ENCODE peak calls at places on chromosomes 3 and 15, in seven cellular contexts. One of them, this sample, is unnamed.

GRCh38 chr3:137163241-137163916 is 205.6 kb downstream of the IL20RB start:
- DNase-seq in LoVo: no peak
- DNase-seq in AG08395: no peak
- DNase-seq in GM12865: no peak
- DNase-seq in A172: no peak
- DNase-seq in A549: no peak
- DNase-seq in germinal center: no peak
- DNase-seq in this sample: no peak

GRCh38 chr3:86978111-86978528 is 12.8 kb downstream of the VGLL3 start:
- DNase-seq in LoVo: no peak
- DNase-seq in A172: no peak
- DNase-seq in A549: no peak
- DNase-seq in AG08395: peak; percentile 56
- DNase-seq in GM12865: no peak
- DNase-seq in germinal center: no peak
- DNase-seq in this sample: no peak

GRCh38 chr15:90037961-90038633 is 37.0 kb downstream of the ZNF710 start:
- DNase-seq in A172: peak; percentile 13
- DNase-seq in A549: no peak
- DNase-seq in GM12865: peak; percentile 89
- DNase-seq in AG08395: no peak
- DNase-seq in germinal center: peak; percentile 22
- DNase-seq in LoVo: no peak
- DNase-seq in this sample: no peak

GRCh38 chr15:40002295-40002694 is 36.7 kb downstream of the SRP14 start:
- DNase-seq in LoVo: peak; percentile 95
- DNase-seq in A549: peak; percentile 29
- DNase-seq in AG08395: no peak
- DNase-seq in germinal center: no peak
- DNase-seq in A172: no peak
- DNase-seq in GM12865: no peak
- DNase-seq in this sample: no peak

GRCh38 chr3:177108648-177109047 is 88.6 kb downstream of the TBL1XR1 start:
- DNase-seq in germinal center: no peak
- DNase-seq in GM12865: no peak
- DNase-seq in AG08395: no peak
- DNase-seq in A172: no peak
- DNase-seq in A549: no peak
- DNase-seq in LoVo: no peak
- DNase-seq in this sample: no peak

GRCh38 chr3:110568246-110568645 is 503.4 kb upstream of the NECTIN3 start:
- DNase-seq in LoVo: no peak
- DNase-seq in A549: no peak
- DNase-seq in AG08395: peak; percentile 74
- DNase-seq in GM12865: peak; percentile 34
- DNase-seq in A172: peak; percentile 89
- DNase-seq in germinal center: no peak
- DNase-seq in this sample: peak; percentile 76

GRCh38 chr3:193207290-193207689 is 33.7 kb upstream of the PLAAT1 start:
- DNase-seq in A549: no peak
- DNase-seq in germinal center: no peak
- DNase-seq in LoVo: no peak
- DNase-seq in AG08395: no peak
- DNase-seq in A172: peak; percentile 6
- DNase-seq in GM12865: no peak
- DNase-seq in this sample: no peak

GRCh38 chr3:32500880-32501784 is 1.5 kb downstream of the CMTM6 start:
- DNase-seq in germinal center: no peak
- DNase-seq in A172: no peak
- DNase-seq in AG08395: no peak
- DNase-seq in GM12865: peak; percentile 10
- DNase-seq in A549: no peak
- DNase-seq in LoVo: no peak
- DNase-seq in this sample: no peak

GRCh38 chr3:13542142-13542541 is 6.8 kb upstream of the FBLN2 start:
- DNase-seq in germinal center: no peak
- DNase-seq in A549: no peak
- DNase-seq in GM12865: no peak
- DNase-seq in A172: no peak
- DNase-seq in LoVo: no peak
- DNase-seq in AG08395: no peak
- DNase-seq in this sample: no peak

GRCh38 chr15:52698514-52698913 is 19.3 kb upstream of the ATOSA start:
- DNase-seq in germinal center: no peak
- DNase-seq in GM12865: no peak
- DNase-seq in A549: no peak
- DNase-seq in A172: no peak
- DNase-seq in AG08395: no peak
- DNase-seq in LoVo: no peak
- DNase-seq in this sample: no peak

GRCh38 chr3:135159848-135160247 is 364.8 kb downstream of the EPHB1 start:
- DNase-seq in AG08395: no peak
- DNase-seq in GM12865: no peak
- DNase-seq in LoVo: no peak
- DNase-seq in A549: no peak
- DNase-seq in A172: no peak
- DNase-seq in germinal center: no peak
- DNase-seq in this sample: no peak

GRCh38 chr3:106126016-106126525 is 257.3 kb upstream of the CBLB start:
- DNase-seq in A172: no peak
- DNase-seq in germinal center: no peak
- DNase-seq in LoVo: no peak
- DNase-seq in GM12865: no peak
- DNase-seq in AG08395: no peak
- DNase-seq in A549: no peak
- DNase-seq in this sample: no peak

GRCh38 chr15:99703603-99704443 is 29.4 kb downstream of the LYSMD4 start:
- DNase-seq in A549: peak; percentile 62
- DNase-seq in A172: peak; percentile 80
- DNase-seq in LoVo: peak; percentile 82
- DNase-seq in germinal center: peak; percentile 48
- DNase-seq in AG08395: peak; percentile 74
- DNase-seq in GM12865: peak; percentile 63
- DNase-seq in this sample: peak; percentile 76

GRCh38 chr3:32021748-32022147 is 40.2 kb downstream of the ZNF860 start:
- DNase-seq in A172: no peak
- DNase-seq in LoVo: no peak
- DNase-seq in germinal center: no peak
- DNase-seq in GM12865: no peak
- DNase-seq in AG08395: no peak
- DNase-seq in A549: no peak
- DNase-seq in this sample: no peak

GRCh38 chr15:39578851-39579486 is 1.9 kb upstream of the THBS1 start:
- DNase-seq in germinal center: no peak
- DNase-seq in A172: peak; percentile 38
- DNase-seq in GM12865: no peak
- DNase-seq in AG08395: peak; percentile 45
- DNase-seq in LoVo: no peak
- DNase-seq in A549: peak; percentile 17
- DNase-seq in this sample: no peak

GRCh38 chr3:48852151-48852550 is 4.5 kb upstream of the PRKAR2A start:
- DNase-seq in A172: no peak
- DNase-seq in LoVo: no peak
- DNase-seq in AG08395: no peak
- DNase-seq in A549: no peak
- DNase-seq in germinal center: no peak
- DNase-seq in GM12865: no peak
- DNase-seq in this sample: no peak

GRCh38 chr3:187343670-187344069 is 24.5 kb upstream of the RTP4 start:
- DNase-seq in AG08395: no peak
- DNase-seq in LoVo: no peak
- DNase-seq in GM12865: no peak
- DNase-seq in A549: no peak
- DNase-seq in A172: no peak
- DNase-seq in germinal center: no peak
- DNase-seq in this sample: no peak

GRCh38 chr15:41233367-41233771 is 2.3 kb downstream of the CHP1 start:
- DNase-seq in LoVo: no peak
- DNase-seq in A549: no peak
- DNase-seq in AG08395: peak; percentile 69
- DNase-seq in A172: peak; percentile 48
- DNase-seq in GM12865: no peak
- DNase-seq in germinal center: no peak
- DNase-seq in this sample: peak; percentile 37

GRCh38 chr3:98903099-98903498 is 1.6 kb upstream of the DCBLD2 start:
- DNase-seq in GM12865: no peak
- DNase-seq in A172: peak; percentile 88
- DNase-seq in LoVo: no peak
- DNase-seq in germinal center: no peak
- DNase-seq in A549: peak; percentile 52
- DNase-seq in AG08395: no peak
- DNase-seq in this sample: no peak

GRCh38 chr15:94582368-94582767 is 351.0 kb downstream of the MCTP2 start:
- DNase-seq in A549: no peak
- DNase-seq in germinal center: no peak
- DNase-seq in AG08395: no peak
- DNase-seq in A172: no peak
- DNase-seq in LoVo: no peak
- DNase-seq in GM12865: peak; percentile 27
- DNase-seq in this sample: no peak

GRCh38 chr3:177665122-177665808 is 468.0 kb upstream of the TBL1XR1 start:
- DNase-seq in A172: no peak
- DNase-seq in germinal center: no peak
- DNase-seq in AG08395: no peak
- DNase-seq in A549: no peak
- DNase-seq in GM12865: no peak
- DNase-seq in LoVo: peak; percentile 48
- DNase-seq in this sample: peak; percentile 28

GRCh38 chr15:90191795-90192494 is 9.2 kb upstream of the SEMA4B start:
- DNase-seq in LoVo: peak; percentile 61
- DNase-seq in A172: peak; percentile 41
- DNase-seq in germinal center: peak; percentile 86
- DNase-seq in AG08395: no peak
- DNase-seq in A549: no peak
- DNase-seq in GM12865: peak; percentile 81
- DNase-seq in this sample: no peak

GRCh38 chr3:169739067-169739466 is 25.8 kb downstream of the TERC start:
- DNase-seq in A172: no peak
- DNase-seq in A549: no peak
- DNase-seq in GM12865: no peak
- DNase-seq in LoVo: no peak
- DNase-seq in germinal center: no peak
- DNase-seq in AG08395: no peak
- DNase-seq in this sample: no peak

GRCh38 chr3:160374472-160374871 is 24.6 kb downstream of the IFT80 start:
- DNase-seq in LoVo: no peak
- DNase-seq in A172: no peak
- DNase-seq in AG08395: no peak
- DNase-seq in GM12865: no peak
- DNase-seq in A549: no peak
- DNase-seq in germinal center: no peak
- DNase-seq in this sample: no peak

GRCh38 chr3:196207833-196208607 is 3.2 kb downstream of the ZDHHC19 start:
- DNase-seq in GM12865: peak; percentile 75
- DNase-seq in germinal center: peak; percentile 89
- DNase-seq in LoVo: peak; percentile 52
- DNase-seq in AG08395: peak; percentile 56
- DNase-seq in A549: peak; percentile 57
- DNase-seq in A172: no peak
- DNase-seq in this sample: no peak

GRCh38 chr3:80099559-80099958 is 331.8 kb upstream of the ROBO1 start:
- DNase-seq in germinal center: no peak
- DNase-seq in GM12865: no peak
- DNase-seq in A172: no peak
- DNase-seq in A549: no peak
- DNase-seq in LoVo: no peak
- DNase-seq in AG08395: no peak
- DNase-seq in this sample: no peak

GRCh38 chr3:160686955-160687535 is 10.1 kb downstream of the ARL14 start:
- DNase-seq in germinal center: no peak
- DNase-seq in AG08395: no peak
- DNase-seq in A549: no peak
- DNase-seq in GM12865: peak; percentile 33
- DNase-seq in LoVo: no peak
- DNase-seq in A172: peak; percentile 31
- DNase-seq in this sample: no peak

GRCh38 chr15:67411491-67411890 is 109.4 kb upstream of the C15orf61 start:
- DNase-seq in germinal center: no peak
- DNase-seq in A172: no peak
- DNase-seq in A549: no peak
- DNase-seq in LoVo: no peak
- DNase-seq in GM12865: no peak
- DNase-seq in AG08395: no peak
- DNase-seq in this sample: no peak

GRCh38 chr3:52372822-52373504 is 56.8 kb downstream of the DNAH1 start:
- DNase-seq in germinal center: peak; percentile 73
- DNase-seq in LoVo: no peak
- DNase-seq in A549: no peak
- DNase-seq in A172: no peak
- DNase-seq in AG08395: no peak
- DNase-seq in GM12865: peak; percentile 27
- DNase-seq in this sample: no peak

GRCh38 chr3:38454884-38455638 is 1.4 kb downstream of the ACVR2B start:
- DNase-seq in A172: no peak
- DNase-seq in GM12865: peak; percentile 38
- DNase-seq in germinal center: peak; percentile 44
- DNase-seq in LoVo: peak; percentile 82
- DNase-seq in AG08395: peak; percentile 57
- DNase-seq in A549: peak; percentile 82
- DNase-seq in this sample: no peak

GRCh38 chr3:195718477-195718984 is 2.2 kb upstream of the MUC20 start:
- DNase-seq in A549: no peak
- DNase-seq in A172: no peak
- DNase-seq in LoVo: no peak
- DNase-seq in germinal center: no peak
- DNase-seq in GM12865: no peak
- DNase-seq in AG08395: no peak
- DNase-seq in this sample: no peak

GRCh38 chr3:17605934-17606333 is 136.5 kb downstream of the TBC1D5 start:
- DNase-seq in A549: no peak
- DNase-seq in A172: no peak
- DNase-seq in AG08395: no peak
- DNase-seq in GM12865: no peak
- DNase-seq in LoVo: no peak
- DNase-seq in germinal center: no peak
- DNase-seq in this sample: no peak

GRCh38 chr15:31399544-31400171 is 73.0 kb downstream of the KLF13 start:
- DNase-seq in GM12865: peak; percentile 29
- DNase-seq in germinal center: no peak
- DNase-seq in A172: peak; percentile 14
- DNase-seq in AG08395: no peak
- DNase-seq in A549: no peak
- DNase-seq in LoVo: no peak
- DNase-seq in this sample: no peak

GRCh38 chr3:124615896-124616543 is 114.2 kb upstream of the UMPS start:
- DNase-seq in LoVo: no peak
- DNase-seq in AG08395: no peak
- DNase-seq in A549: no peak
- DNase-seq in germinal center: no peak
- DNase-seq in A172: no peak
- DNase-seq in GM12865: no peak
- DNase-seq in this sample: no peak

GRCh38 chr3:153043729-153044314 is 118.2 kb upstream of the RAP2B start:
- DNase-seq in GM12865: no peak
- DNase-seq in AG08395: peak; percentile 23
- DNase-seq in A549: no peak
- DNase-seq in A172: no peak
- DNase-seq in germinal center: no peak
- DNase-seq in LoVo: no peak
- DNase-seq in this sample: no peak

GRCh38 chr15:100301905-100302431 is 39.8 kb downstream of the ADAMTS17 start:
- DNase-seq in AG08395: no peak
- DNase-seq in A172: no peak
- DNase-seq in GM12865: no peak
- DNase-seq in LoVo: no peak
- DNase-seq in germinal center: no peak
- DNase-seq in A549: no peak
- DNase-seq in this sample: no peak

This sample was measured in GM04504.